ENCODE peak calls at places on chromosomes 4 and X, in five cellular contexts. I is AG10803, S is A549, O is fibroblast of the aortic adventitia, D is glutamatergic neuron. E is an unnamed sample.

GRCh38 chr4:83917572-83917971 is 381.7 kb downstream of the GPAT3 start:
- DNase-seq in I (no peak), S (peak), O (peak), D (no peak), E (no peak)

GRCh38 chrX:73131276-73131675 is 52.0 kb upstream of the PABPC1L2A start:
- DNase-seq in I (no peak), S (no peak), O (no peak), D (no peak), E (no peak)

GRCh38 chr4:93832097-93832496 is 3.5 kb downstream of the ATOH1 start:
- DNase-seq in I (no peak), S (no peak), O (no peak), D (no peak), E (no peak)

GRCh38 chr4:2220016-2220620 is 21.8 kb downstream of the HAUS3 start:
- DNase-seq in I (peak), S (peak), O (peak), D (peak), E (peak)

GRCh38 chrX:458631-459061 is 71.9 kb upstream of the PPP2R3B start:
- DNase-seq in I (no peak), S (no peak), O (no peak), D (no peak), E (no peak)

GRCh38 chrX:10754445-10754844 is 134.1 kb upstream of the MID1 start:
- DNase-seq in I (no peak), S (no peak), O (no peak), D (no peak), E (no peak)

GRCh38 chr4:156751486-156751885 is 220.1 kb downstream of the PDGFC start:
- DNase-seq in I (peak), S (no peak), O (peak), D (no peak), E (no peak)

GRCh38 chrX:28659269-28659668 is 72.0 kb downstream of the IL1RAPL1 start:
- DNase-seq in I (no peak), S (peak), O (no peak), D (no peak), E (no peak)

GRCh38 chrX:47540754-47541538 is 20.1 kb upstream of the ARAF start:
- DNase-seq in I (peak), S (peak), O (peak), D (peak), E (peak)

DNA sequence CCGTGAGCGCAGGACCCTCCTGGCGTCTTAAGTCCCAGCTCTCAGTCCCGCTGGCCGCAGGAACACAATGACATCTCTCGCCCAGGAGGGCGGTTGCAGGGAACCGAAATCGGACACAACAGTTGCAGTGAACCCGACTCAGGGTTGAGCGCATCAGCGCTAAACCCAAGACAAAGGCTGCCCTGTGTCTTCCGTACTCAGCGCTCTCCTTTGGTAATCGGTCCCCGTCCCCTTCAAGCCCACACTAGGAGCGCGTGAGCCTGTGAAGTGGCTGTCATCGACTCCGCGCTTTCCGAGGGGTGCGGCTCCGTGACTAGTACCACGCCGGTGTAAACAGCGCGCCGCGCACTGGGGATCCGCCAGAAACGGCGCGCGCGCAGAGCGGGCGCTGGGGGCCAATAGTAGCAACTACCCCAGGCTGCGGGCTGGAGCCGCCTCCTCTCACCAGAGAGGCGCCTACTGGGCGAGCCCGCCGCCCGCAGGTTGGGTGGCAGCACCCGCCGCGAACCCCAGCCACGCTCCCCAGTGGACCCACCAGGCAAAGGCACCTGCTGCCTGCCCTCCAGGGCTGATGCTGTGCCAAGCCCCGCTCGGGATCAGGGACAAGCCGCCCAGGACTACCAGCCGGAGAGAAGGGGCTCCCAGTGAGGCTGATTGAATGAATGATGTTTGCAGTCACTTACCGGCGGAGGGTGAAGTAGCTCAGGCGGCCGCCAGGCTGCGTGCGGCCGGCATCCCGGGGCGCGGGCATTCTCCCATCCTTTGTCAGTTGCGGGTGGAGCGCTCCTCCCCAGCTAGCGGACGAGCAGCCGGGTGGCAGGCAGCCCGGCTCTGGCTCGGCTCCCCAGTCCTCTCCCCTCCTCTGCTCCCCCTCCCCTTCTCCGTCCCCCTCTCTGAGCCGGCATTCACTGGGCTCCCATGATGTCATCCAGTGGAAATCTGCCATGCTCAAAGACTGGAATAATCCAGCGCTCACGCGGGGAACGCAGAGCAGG is 370.4 kb upstream of the SMIM31 start:
- DNase-seq in I (no peak), S (peak), O (peak), D (peak), E (peak)
- TF ChIP-seq CTCF in I (no peak), S (no peak), O (no peak), D (peak), E (peak)

GRCh38 chr4:4395849-4396627 is 9.1 kb downstream of the NSG1 start:
- DNase-seq in I (peak), S (no peak), O (no peak), D (peak), E (no peak)
- TF ChIP-seq CTCF in I (no peak), S (no peak), O (no peak), D (no peak), E (no peak)

DNA sequence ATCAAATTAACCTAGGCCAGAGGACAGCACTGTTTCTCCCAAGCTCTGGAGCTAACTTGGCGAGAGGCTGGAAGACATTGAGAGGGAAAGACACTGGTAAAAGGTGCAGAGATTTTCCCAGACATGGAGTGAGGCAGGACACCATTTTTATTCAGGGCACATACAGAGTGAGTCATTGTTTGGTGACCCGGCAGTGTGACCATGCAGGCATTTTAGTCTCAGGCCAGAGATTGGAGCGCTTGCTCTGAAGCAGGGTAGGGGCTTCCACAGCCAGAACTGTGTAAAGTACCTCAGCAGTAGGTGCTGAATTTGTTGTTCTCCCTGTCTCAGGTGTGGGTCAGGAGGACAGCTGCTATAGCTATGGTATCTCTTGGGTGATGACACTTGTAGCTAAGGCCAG is 79.6 kb upstream of the ATP8A1 start:
- DNase-seq in I (no peak), S (no peak), O (no peak), D (no peak), E (no peak)
- TF ChIP-seq CTCF in I (no peak), S (no peak), O (no peak), D (no peak), E (no peak)

DNA sequence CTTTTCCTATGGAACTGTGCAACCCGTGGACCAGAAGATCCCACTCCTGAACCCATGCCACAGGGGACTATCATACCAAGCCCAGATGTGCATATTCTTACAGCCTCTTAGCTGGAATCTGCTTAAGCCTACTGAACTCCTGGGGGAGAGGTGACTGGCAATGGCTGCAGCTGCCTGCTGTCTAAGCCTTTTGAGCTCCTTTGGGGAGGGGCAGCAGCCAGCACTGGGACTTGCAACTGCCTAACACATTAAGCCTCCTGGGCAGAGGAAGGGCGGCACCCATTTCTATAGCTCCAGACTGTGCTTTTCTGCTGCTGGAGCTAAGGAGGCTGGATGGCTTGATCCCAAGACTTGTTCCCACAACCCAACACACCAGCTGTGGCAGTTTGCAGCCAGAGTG is 117.9 kb upstream of the VEGFC start:
- DNase-seq in I (no peak), S (no peak), O (no peak), D (no peak), E (no peak)
- TF ChIP-seq CTCF in I (no peak), S (no peak), O (no peak), D (no peak), E (no peak)

GRCh38 chr4:121464854-121465253 is 84.0 kb upstream of the QRFPR start:
- DNase-seq in I (no peak), S (no peak), O (no peak), D (no peak), E (no peak)
- TF ChIP-seq CTCF in I (no peak), S (no peak), O (no peak), D (no peak), E (peak)

GRCh38 chr4:122759639-122760310 is 27.3 kb downstream of the BBS12 start:
- DNase-seq in I (no peak), S (no peak), O (peak), D (no peak), E (no peak)
- TF ChIP-seq CTCF in I (peak), S (peak), O (peak), D (peak), E (peak)

DNA sequence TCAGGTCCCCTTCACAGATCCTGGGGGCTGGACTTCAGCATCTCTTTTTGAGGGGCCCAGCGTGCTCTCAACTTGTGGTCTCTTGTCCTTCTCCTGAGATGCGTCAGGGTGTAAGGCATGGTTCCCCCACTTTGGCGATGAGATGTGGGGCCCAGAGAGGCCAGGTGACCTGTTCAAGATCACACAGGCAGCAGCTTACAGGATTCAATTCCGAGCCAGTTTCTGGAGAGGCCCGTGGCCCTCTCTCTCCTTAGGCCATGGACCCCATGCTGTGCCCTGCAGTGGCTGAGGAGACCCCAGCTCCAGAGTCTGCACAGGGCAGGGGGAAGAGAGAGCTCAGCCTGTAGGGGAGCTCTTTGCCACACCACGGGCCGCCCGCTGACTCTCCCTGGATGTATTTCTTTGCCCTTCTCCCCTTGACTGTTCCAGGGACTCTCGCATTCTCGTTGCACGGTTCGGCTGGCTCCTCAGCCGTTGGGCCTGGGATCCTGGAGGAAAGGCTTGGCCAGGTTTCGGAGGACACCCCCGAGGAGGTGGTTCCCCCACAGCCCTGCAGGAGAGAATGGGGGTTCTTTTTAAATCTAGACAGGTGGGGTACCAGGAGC is 18.6 kb downstream of the NSG1 start:
- DNase-seq in I (no peak), S (no peak), O (no peak), D (no peak), E (no peak)
- TF ChIP-seq CTCF in I (no peak), S (no peak), O (no peak), D (no peak), E (no peak)

GRCh38 chrX:19885732-19886131 is 1.7 kb downstream of the SH3KBP1 start:
- DNase-seq in I (no peak), S (no peak), O (no peak), D (no peak), E (no peak)

GRCh38 chrX:19886888-19887531 is 390 bp downstream of the SH3KBP1 start:
- DNase-seq in I (no peak), S (peak), O (no peak), D (peak), E (peak)

GRCh38 chrX:19886375-19886774 is 1.0 kb downstream of the SH3KBP1 start:
- DNase-seq in I (no peak), S (no peak), O (no peak), D (no peak), E (no peak)

GRCh38 chrX:19889582-19890342 is 2.4 kb upstream of the SH3KBP1 start:
- DNase-seq in I (peak), S (peak), O (peak), D (no peak), E (no peak)

GRCh38 chrX:19888419-19888879 is 1.0 kb upstream of the SH3KBP1 start:
- DNase-seq in I (peak), S (peak), O (peak), D (no peak), E (no peak)
- TF ChIP-seq CTCF in I (peak), S (peak), O (peak), D (peak), E (peak)

DNA sequence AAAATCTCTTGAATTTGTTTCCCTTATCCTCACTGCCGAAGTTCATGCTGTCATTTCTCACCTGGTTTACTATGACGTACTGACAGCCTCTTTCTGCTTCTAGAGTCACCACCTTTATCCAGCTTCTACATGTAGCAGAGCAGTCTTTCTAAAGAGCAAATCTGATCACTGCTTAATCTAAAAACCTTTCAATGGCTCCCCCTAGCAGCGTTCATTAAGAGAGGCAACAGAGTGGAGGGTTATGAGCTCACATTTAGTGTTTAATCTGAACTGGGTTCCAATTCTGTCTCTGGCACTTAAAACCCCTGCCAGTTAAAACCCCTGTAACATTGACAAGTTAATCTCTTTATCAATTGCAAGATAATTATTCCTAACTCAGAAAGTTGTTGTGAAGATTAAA is 4.4 kb downstream of the RBPJ start:
- DNase-seq in I (peak), S (peak), O (peak), D (no peak), E (no peak)
- TF ChIP-seq CTCF in I (peak), S (peak), O (peak), D (no peak), E (peak)

E was measured in neural crest cell.